ENCODE peak calls at places on chromosomes 3 and 15, in five cellular contexts. E, X, Y, T and P are unnamed samples.

GRCh38 chr15:68783226-68784054 is 37.3 kb downstream of the ANP32A start:
- DNase-seq in X (no peak), Y (peak), E (peak), T (peak), P (peak)

GRCh38 chr3:158350971-158351370 is 220.0 kb upstream of the MLF1 start:
- DNase-seq in E (no peak), X (no peak), T (no peak), Y (no peak), P (no peak)

GRCh38 chr3:193791041-193792032 is 198.3 kb downstream of the OPA1 start:
- DNase-seq in T (no peak), X (no peak), E (no peak), Y (no peak), P (no peak)

GRCh38 chr3:185549111-185549510 is 3.3 kb downstream of the LIPH start:
- DNase-seq in T (no peak), Y (no peak), E (no peak), X (peak), P (no peak)

GRCh38 chr3:10697918-10698317 is 118.1 kb upstream of the SLC6A11 start:
- DNase-seq in Y (no peak), T (no peak), E (no peak), X (no peak), P (no peak)

GRCh38 chr3:188230962-188231361 is 77.0 kb downstream of the LPP start:
- DNase-seq in X (peak), E (no peak), Y (no peak), T (no peak), P (no peak)

GRCh38 chr3:49902511-49903345 is 945 bp downstream of the MST1R start:
- DNase-seq in E (no peak), X (no peak), Y (no peak), T (no peak), P (no peak)

GRCh38 chr3:187318819-187319616 is 27.5 kb upstream of the MASP1 start:
- DNase-seq in E (no peak), Y (peak), T (peak), X (peak), P (no peak)

GRCh38 chr3:160981217-160981938 is 123.8 kb downstream of the B3GALNT1 start:
- DNase-seq in Y (no peak), X (peak), T (peak), E (no peak), P (no peak)

GRCh38 chr3:153291052-153291689 is 129.1 kb downstream of the RAP2B start:
- DNase-seq in Y (no peak), T (peak), X (no peak), E (no peak), P (no peak)

GRCh38 chr3:100635273-100635701 is 25.9 kb downstream of the ADGRG7 start:
- DNase-seq in X (no peak), E (no peak), T (no peak), Y (no peak), P (no peak)

GRCh38 chr3:54733079-54733478 is 194.8 kb downstream of the LRTM1 start:
- DNase-seq in T (no peak), X (no peak), Y (no peak), E (no peak), P (no peak)

GRCh38 chr15:75171408-75171807 is 30.3 kb upstream of the C15orf39 start:
- DNase-seq in E (no peak), T (peak), X (peak), Y (no peak), P (no peak)

GRCh38 chr3:17355591-17355990 is 386.8 kb downstream of the TBC1D5 start:
- DNase-seq in Y (no peak), X (peak), T (no peak), E (no peak), P (no peak)

GRCh38 chr3:62601238-62601856 is 228.0 kb upstream of the FEZF2 start:
- DNase-seq in X (peak), T (no peak), Y (no peak), E (no peak), P (no peak)

GRCh38 chr3:114223146-114223545 is 14.2 kb downstream of the ZNF80 start:
- DNase-seq in E (no peak), T (no peak), Y (no peak), X (peak), P (no peak)

GRCh38 chr15:84734794-84735479 is 13.5 kb upstream of the ZNF592 start:
- DNase-seq in E (peak), T (peak), X (no peak), Y (peak), P (no peak)

GRCh38 chr3:170623524-170623923 is 37.6 kb upstream of the SLC7A14 start:
- DNase-seq in X (no peak), T (no peak), E (no peak), Y (no peak), P (no peak)

GRCh38 chr15:64117759-64118487 is 22.1 kb downstream of the SNX1 start:
- DNase-seq in Y (no peak), X (no peak), T (no peak), E (no peak), P (no peak)

GRCh38 chr15:78033864-78034263 is 43.6 kb downstream of the TBC1D2B start:
- DNase-seq in X (no peak), Y (no peak), E (peak), T (no peak), P (no peak)

GRCh38 chr15:66615175-66615495 is 49.3 kb upstream of the LCTL start:
- DNase-seq in T (peak), Y (no peak), E (no peak), X (no peak), P (no peak)